ENCODE peak calls at places on chromosome 16, in five cellular contexts. J, Z, L, E and H are unnamed samples.

GRCh38 chr16:17229131-17229530 is 241.6 kb downstream of the XYLT1 start:
- DNase-seq in J (no peak), Z (no peak), L (no peak), E (no peak), H (no peak)

GRCh38 chr16:47285001-47285400 is 141.3 kb upstream of the NETO2 start:
- DNase-seq in J (no peak), Z (no peak), L (no peak), E (no peak), H (no peak)

GRCh38 chr16:80273635-80274538 is 266.9 kb upstream of the DYNLRB2 start:
- DNase-seq in J (no peak), Z (no peak), L (no peak), E (no peak), H (no peak)

GRCh38 chr16:5044011-5044540 is 10.3 kb upstream of the NAGPA start:
- DNase-seq in J (no peak), Z (no peak), L (no peak), E (no peak), H (no peak)

GRCh38 chr16:88924834-88925539 is 52.0 kb downstream of the CBFA2T3 start:
- DNase-seq in J (no peak), Z (peak), L (peak), E (no peak), H (peak)

GRCh38 chr16:8583199-8583598 is 7.1 kb downstream of the TMEM114 start:
- DNase-seq in J (no peak), Z (peak), L (no peak), E (no peak), H (no peak)

GRCh38 chr16:87541004-87541881 is 48.4 kb upstream of the ZCCHC14 start:
- DNase-seq in J (no peak), Z (peak), L (no peak), E (peak), H (no peak)

GRCh38 chr16:56281256-56281805 is 90.0 kb downstream of the GNAO1 start:
- DNase-seq in J (no peak), Z (no peak), L (no peak), E (no peak), H (peak)

GRCh38 chr16:12802048-12802447 is 1.6 kb downstream of the CPPED1 start:
- DNase-seq in J (no peak), Z (no peak), L (no peak), E (peak), H (no peak)

GRCh38 chr16:85459529-85460251 is 153.4 kb upstream of the GSE1 start:
- DNase-seq in J (peak), Z (no peak), L (no peak), E (peak), H (no peak)

GRCh38 chr16:48612621-48613020 is 2.6 kb upstream of the N4BP1 start:
- DNase-seq in J (peak), Z (no peak), L (no peak), E (no peak), H (no peak)

GRCh38 chr16:46482895-46483294 is 138.3 kb downstream of the SHCBP1 start:
- DNase-seq in J (no peak), Z (peak), L (no peak), E (no peak), H (peak)

GRCh38 chr16:53091508-53092211 is 36.9 kb downstream of the CHD9 start:
- DNase-seq in J (peak), Z (no peak), L (peak), E (peak), H (no peak)

GRCh38 chr16:12259258-12259657 is 282.7 kb downstream of the SNX29 start:
- DNase-seq in J (no peak), Z (no peak), L (no peak), E (no peak), H (no peak)

GRCh38 chr16:879986-880385 is 79.5 kb upstream of the GNG13 start:
- DNase-seq in J (no peak), Z (no peak), L (no peak), E (peak), H (no peak)

GRCh38 chr16:57893559-57894389 is 77.2 kb downstream of the CNGB1 start:
- DNase-seq in J (no peak), Z (peak), L (peak), E (no peak), H (peak)

GRCh38 chr16:72362476-72362875 is 190.5 kb upstream of the PMFBP1 start:
- DNase-seq in J (no peak), Z (no peak), L (no peak), E (no peak), H (no peak)

GRCh38 chr16:65294154-65294553 is 172.3 kb upstream of the CDH11 start:
- DNase-seq in J (no peak), Z (no peak), L (no peak), E (peak), H (no peak)

GRCh38 chr16:86218479-86219170 is 291.7 kb upstream of the FOXF1 start:
- DNase-seq in J (no peak), Z (no peak), L (no peak), E (no peak), H (no peak)

GRCh38 chr16:9333515-9333914 is 242.1 kb downstream of the HAPSTR1 start:
- DNase-seq in J (no peak), Z (no peak), L (no peak), E (no peak), H (no peak)

GRCh38 chr16:88454315-88455057 is 1.4 kb downstream of the ZFPM1 start:
- DNase-seq in J (peak), Z (no peak), L (peak), E (no peak), H (peak)

GRCh38 chr16:89600956-89601355 is 12.5 kb upstream of the DPEP1 start:
- DNase-seq in J (no peak), Z (no peak), L (no peak), E (no peak), H (no peak)

GRCh38 chr16:87353613-87354012 is 30.0 kb downstream of the FBXO31 start:
- DNase-seq in J (no peak), Z (no peak), L (no peak), E (no peak), H (no peak)

GRCh38 chr16:88672776-88673175 is 9.9 kb upstream of the MVD start:
- DNase-seq in J (no peak), Z (no peak), L (no peak), E (no peak), H (peak)

GRCh38 chr16:81140930-81141780 is 45.0 kb upstream of the GCSH start:
- DNase-seq in J (no peak), Z (no peak), L (no peak), E (no peak), H (no peak)

GRCh38 chr16:14658063-14658462 is 25.3 kb downstream of the BFAR start:
- DNase-seq in J (no peak), Z (no peak), L (no peak), E (no peak), H (no peak)

GRCh38 chr16:58267524-58268243 is 27.1 kb downstream of the PRSS54 start:
- DNase-seq in J (no peak), Z (no peak), L (no peak), E (no peak), H (no peak)

GRCh38 chr16:88491560-88492310 is 38.7 kb downstream of the ZFPM1 start:
- DNase-seq in J (no peak), Z (no peak), L (no peak), E (no peak), H (no peak)

DNA sequence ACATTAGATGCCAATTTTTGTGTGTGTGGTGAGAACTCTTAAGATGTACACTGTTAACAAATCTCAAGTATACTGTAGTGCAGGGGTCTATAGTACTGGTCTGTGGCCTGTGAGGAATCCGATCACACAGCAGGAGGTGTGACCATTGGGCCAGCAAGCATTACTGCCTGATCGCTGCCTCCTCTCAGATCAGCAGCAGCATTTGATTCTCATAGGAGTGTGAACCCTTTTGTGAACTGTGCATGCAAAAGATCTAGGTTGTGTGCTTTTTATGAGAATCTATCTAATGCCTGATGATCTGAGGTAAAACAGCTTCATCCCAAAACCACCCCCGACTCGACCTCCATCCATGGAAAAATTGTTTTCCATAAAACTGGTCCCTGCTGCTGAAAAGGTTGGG is 12.6 kb downstream of the ZNF267 start:
- DNase-seq in J (no peak), Z (no peak), L (no peak), E (no peak), H (no peak)
- TF ChIP-seq POLR2A in J (no peak), Z (no peak), L (no peak), E (no peak), H (no peak)

GRCh38 chr16:70433456-70434103 is 5.3 kb downstream of the ST3GAL2 start:
- DNase-seq in J (no peak), Z (peak), L (no peak), E (no peak), H (no peak)

GRCh38 chr16:70430667-70431536 is 8.0 kb downstream of the ST3GAL2 start:
- DNase-seq in J (no peak), Z (no peak), L (no peak), E (no peak), H (no peak)

GRCh38 chr16:70432304-70432799 is 6.5 kb downstream of the ST3GAL2 start:
- DNase-seq in J (no peak), Z (no peak), L (no peak), E (no peak), H (no peak)

GRCh38 chr16:70434489-70435260 is 4.2 kb downstream of the ST3GAL2 start:
- DNase-seq in J (no peak), Z (no peak), L (no peak), E (no peak), H (no peak)

GRCh38 chr16:70432800-70433455 is 6.0 kb downstream of the ST3GAL2 start:
- DNase-seq in J (no peak), Z (peak), L (no peak), E (no peak), H (no peak)
- TF ChIP-seq POLR2A in J (no peak), Z (no peak), L (no peak), E (no peak), H (no peak)

DNA sequence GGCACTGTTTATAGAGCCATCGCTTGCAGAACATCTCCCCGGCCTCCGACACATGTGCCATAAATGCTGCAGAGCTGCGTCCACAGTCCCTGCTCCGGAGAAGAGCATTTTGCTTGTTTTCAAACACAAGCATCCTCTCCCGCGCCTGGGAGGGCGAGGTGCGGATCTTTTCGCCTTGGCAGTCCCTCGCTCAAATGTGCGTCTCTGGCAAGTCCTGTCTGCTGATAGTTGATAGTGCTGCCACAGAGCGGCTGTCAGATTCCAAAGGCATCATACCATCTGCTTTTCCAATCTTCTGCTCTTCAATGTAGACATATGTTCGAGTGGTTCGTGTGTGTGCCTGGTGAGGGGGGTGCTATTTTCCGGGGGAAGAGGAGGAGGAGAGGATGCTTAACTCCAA is 603.7 kb downstream of the MAF start:
- DNase-seq in J (no peak), Z (no peak), L (no peak), E (no peak), H (no peak)
- TF ChIP-seq POLR2A in J (no peak), Z (no peak), L (no peak), E (no peak), H (no peak)

GRCh38 chr16:23836404-23837291 is 865 bp downstream of the PRKCB start:
- DNase-seq in J (peak), Z (no peak), L (no peak), E (no peak), H (no peak)
- TF ChIP-seq POLR2A in J (no peak), Z (no peak), L (no peak), E (no peak), H (no peak)

DNA sequence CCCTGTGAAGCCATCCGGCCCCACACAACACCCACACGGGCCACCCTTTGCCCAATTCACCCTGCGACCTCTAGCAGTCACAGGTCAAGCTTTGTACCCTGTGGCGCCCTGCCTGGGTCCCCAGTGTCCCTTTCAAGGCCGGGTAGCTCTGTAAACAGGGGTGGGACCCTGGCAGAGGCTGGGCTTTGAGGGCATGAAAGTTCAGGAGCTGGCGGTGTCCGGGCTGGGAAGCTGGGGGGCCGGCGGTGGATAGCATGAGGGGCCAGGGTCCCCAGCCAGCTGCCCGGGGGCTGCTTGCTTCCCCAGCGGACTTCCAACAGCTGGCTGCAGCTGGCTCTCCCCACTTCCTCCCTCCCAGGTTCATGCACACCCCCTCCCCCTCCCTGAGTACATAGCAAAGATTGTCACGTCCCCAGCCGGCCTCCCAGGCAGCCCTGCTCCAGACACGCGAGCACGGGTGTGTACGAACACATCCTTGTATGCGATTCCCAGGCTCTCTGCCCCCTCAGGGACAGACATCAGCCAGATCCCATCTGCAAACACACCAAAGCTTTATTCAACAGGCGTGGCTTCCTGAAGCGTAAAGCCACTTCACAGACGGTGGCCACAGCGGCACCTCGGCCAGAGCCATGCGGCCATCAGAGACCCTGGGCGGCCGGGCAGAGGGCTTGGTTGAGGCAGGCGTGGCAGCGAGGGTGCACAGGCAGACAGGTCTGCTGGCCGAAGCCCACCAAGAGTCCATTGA is 8.2 kb downstream of the NTHL1 start:
- DNase-seq in J (peak), Z (no peak), L (no peak), E (peak), H (peak)
- TF ChIP-seq POLR2A in J (no peak), Z (no peak), L (no peak), E (no peak), H (no peak)